ENCODE peak calls at places on chromosomes 2 and 18, in six cellular contexts. H is cardiac muscle cell; K is mammary epithelial cell; Z is CD4-positive, CD25-positive, alpha-beta regulatory T cell; B is naive thymus-derived CD4-positive, alpha-beta T cell; E is psoas muscle. I is an unnamed sample. For H3K9me3 and H3K4me1, the result is how much of the 10 kb centered on the place peaks cover.

GRCh38 chr2:205934443-205934842 is 151.5 kb downstream of the INO80D start:
- DNase-seq in H (peak), K (no peak), Z (no peak), B (no peak), E (no peak), I (no peak)

GRCh38 chr2:239581352-239581901 is 180.6 kb upstream of the HDAC4 start:
- DNase-seq in H (no peak), K (no peak), Z (no peak), B (no peak), E (peak), I (no peak)

GRCh38 chr2:55888941-55889340 is 34.6 kb downstream of the EFEMP1 start:
- DNase-seq in H (peak), K (no peak), Z (no peak), B (no peak), E (no peak), I (no peak)

GRCh38 chr2:237575869-237576862 is 9.8 kb downstream of the PRLH start:
- DNase-seq in H (no peak), K (no peak), Z (no peak), B (no peak), E (no peak), I (no peak)

GRCh38 chr2:113755690-113756063 is 765 bp downstream of the SLC35F5 start:
- DNase-seq in H (peak), K (peak), Z (no peak), B (no peak), E (no peak), I (no peak)

GRCh38 chr2:65186872-65187851 is 40.5 kb upstream of the ACTR2 start:
- DNase-seq in H (peak), K (peak), Z (peak), B (peak), E (peak), I (peak)

GRCh38 chr2:121638333-121638732 is 10.9 kb downstream of the CLASP1 start:
- DNase-seq in H (peak), K (peak), Z (no peak), B (no peak), E (no peak), I (no peak)

GRCh38 chr2:126571403-126571802 is 84.6 kb upstream of the GYPC start:
- DNase-seq in H (peak), K (no peak), Z (no peak), B (no peak), E (no peak), I (no peak)

GRCh38 chr2:174495365-174496012 is 8.7 kb upstream of the GPR155 start:
- DNase-seq in H (no peak), K (no peak), Z (no peak), B (no peak), E (no peak), I (no peak)

GRCh38 chr18:36298113-36298701 is 694 bp downstream of the FHOD3 start:
- DNase-seq in H (no peak), K (no peak), Z (no peak), B (no peak), E (peak), I (no peak)

GRCh38 chr2:127086800-127087737 is 19.9 kb downstream of the BIN1 start:
- DNase-seq in H (peak), K (no peak), Z (no peak), B (no peak), E (peak), I (no peak)

GRCh38 chr2:10372862-10373240 is 70.1 kb downstream of the HPCAL1 start:
- DNase-seq in H (no peak), K (no peak), Z (no peak), B (no peak), E (no peak), I (no peak)

GRCh38 chr18:10421859-10422258 is 32.6 kb upstream of the APCDD1 start:
- DNase-seq in H (peak), K (peak), Z (no peak), B (no peak), E (peak), I (no peak)

GRCh38 chr2:152743004-152743403 is 24.6 kb downstream of the ARL6IP6 start:
- DNase-seq in H (peak), K (peak), Z (no peak), B (no peak), E (no peak), I (no peak)

GRCh38 chr2:66985901-66986300 is 411.2 kb upstream of the ETAA1 start:
- DNase-seq in H (peak), K (no peak), Z (no peak), B (no peak), E (no peak), I (no peak)

GRCh38 chr2:218257390-218257981 is 3.3 kb upstream of the GPBAR1 start:
- DNase-seq in H (peak), K (no peak), Z (peak), B (peak), E (no peak), I (peak)

GRCh38 chr2:232981356-232981755 is 31.7 kb downstream of the NGEF start:
- DNase-seq in H (no peak), K (peak), Z (no peak), B (no peak), E (no peak), I (no peak)

GRCh38 chr2:216849987-216850386 is 9.9 kb downstream of the TNP1 start:
- DNase-seq in H (peak), K (peak), Z (no peak), B (no peak), E (peak), I (no peak)

GRCh38 chr18:13539050-13539449 is 187.3 kb downstream of the FAM210A start:
- DNase-seq in H (no peak), K (no peak), Z (no peak), B (no peak), E (no peak), I (peak)

GRCh38 chr18:8744038-8744437 is 38.7 kb downstream of the MTCL1 start:
- DNase-seq in H (no peak), K (no peak), Z (no peak), B (no peak), E (peak), I (no peak)

GRCh38 chr18:77103991-77104521 is 28.5 kb downstream of the MBP start:
- DNase-seq in H (peak), K (no peak), Z (no peak), B (no peak), E (peak), I (peak)

GRCh38 chr2:234254783-234255521 is 204.4 kb downstream of the SPP2 start:
- DNase-seq in H (no peak), K (peak), Z (no peak), B (no peak), E (no peak), I (no peak)

GRCh38 chr2:189022492-189022891 is 48.3 kb downstream of the COL3A1 start:
- DNase-seq in H (peak), K (no peak), Z (no peak), B (no peak), E (no peak), I (no peak)

GRCh38 chr2:33496150-33496549 is 19.7 kb downstream of the RASGRP3 start:
- DNase-seq in H (no peak), K (no peak), Z (no peak), B (no peak), E (no peak), I (no peak)

GRCh38 chr2:75619992-75620740 is 26.4 kb upstream of the MRPL19 start:
- DNase-seq in H (no peak), K (peak), Z (no peak), B (no peak), E (no peak), I (no peak)

GRCh38 chr2:62501794-62502500 is 4.0 kb downstream of the TMEM17 start:
- DNase-seq in H (peak), K (peak), Z (no peak), B (no peak), E (no peak), I (no peak)

GRCh38 chr18:11909597-11910026 is 1.5 kb upstream of the MPPE1 start:
- DNase-seq in H (peak), K (peak), Z (no peak), B (no peak), E (no peak), I (no peak)

GRCh38 chr2:97963880-97964279 is 31.9 kb downstream of the TMEM131 start:
- DNase-seq in H (peak), K (no peak), Z (no peak), B (no peak), E (no peak), I (no peak)

GRCh38 chr18:36850527-36851201 is 21.7 kb downstream of the KIAA1328 start:
- DNase-seq in H (peak), K (peak), Z (no peak), B (no peak), E (no peak), I (no peak)

GRCh38 chr2:66432801-66433694 is 1.9 kb upstream of the MEIS1 start:
- DNase-seq in H (peak), K (peak), Z (no peak), B (no peak), E (peak), I (peak)

GRCh38 chr2:27085670-27086089 is 892 bp upstream of the KHK start:
- DNase-seq in H (peak), K (peak), Z (no peak), B (no peak), E (peak), I (peak)

GRCh38 chr18:55334875-55335274 is 253.1 kb downstream of the TCF4 start:
- DNase-seq in H (no peak), K (no peak), Z (no peak), B (no peak), E (peak), I (no peak)

GRCh38 chr2:238954841-238955521 is 107.1 kb downstream of the TWIST2 start:
- DNase-seq in H (no peak), K (no peak), Z (no peak), B (no peak), E (no peak), I (no peak)

GRCh38 chr2:25825238-25825637 is 53.0 kb downstream of the ASXL2 start:
- DNase-seq in H (no peak), K (peak), Z (peak), B (no peak), E (no peak), I (peak)

GRCh38 chr18:79947054-79947755 is 4.2 kb downstream of the SLC66A2 start:
- DNase-seq in H (no peak), K (peak), Z (no peak), B (no peak), E (peak), I (no peak)

GRCh38 chr2:154032220-154032619 is 160.5 kb downstream of the GALNT13 start:
- DNase-seq in H (no peak), K (no peak), Z (no peak), B (no peak), E (no peak), I (no peak)

GRCh38 chr2:88074854-88075292 is 7.2 kb downstream of the SMYD1 start:
- DNase-seq in H (peak), K (peak), Z (no peak), B (no peak), E (no peak), I (no peak)

GRCh38 chr18:28045176-28045810 is 131.6 kb downstream of the CDH2 start:
- DNase-seq in H (peak), K (peak), Z (no peak), B (no peak), E (no peak), I (no peak)
- H3K4me3 ChIP-seq in H (no peak), K (no peak), Z (no peak), B (no peak), E (no peak), I (no peak)

GRCh38 chr2:95143838-95144237 is 15.8 kb downstream of the ZNF514 start:
- DNase-seq in H (no peak), K (no peak), Z (no peak), B (no peak), E (no peak), I (no peak)
- H3K9me3 ChIP-seq in H (under half), K (under half), Z (half or more), B (half or more), E (half or more), I (under half)

DNA sequence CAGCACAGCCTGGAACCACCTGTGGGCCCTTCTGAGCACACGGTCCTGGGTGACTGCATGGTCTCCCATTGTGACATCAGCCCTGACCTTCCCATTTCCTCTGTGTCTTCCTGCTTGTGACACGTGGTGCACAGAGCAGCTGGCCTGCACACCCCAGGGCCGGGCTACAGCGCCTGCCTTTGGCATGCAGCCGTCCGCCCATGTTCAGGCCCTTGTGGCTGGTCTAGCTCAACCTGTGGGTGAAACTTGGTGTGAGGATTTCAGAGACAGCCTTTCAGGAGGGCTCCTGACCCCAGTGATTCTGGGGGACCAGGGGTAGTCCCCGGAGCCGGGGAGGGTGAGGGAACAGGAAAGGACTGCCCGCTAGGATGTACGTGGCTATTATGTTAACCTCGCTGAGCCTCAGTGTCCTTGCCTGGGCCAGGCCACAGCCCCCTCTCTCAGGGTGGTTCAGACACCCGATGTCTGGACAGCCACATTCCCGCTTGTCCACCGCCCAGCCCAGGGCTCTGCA is 284.8 kb upstream of the HS6ST1 start:
- DNase-seq in H (no peak), K (no peak), Z (no peak), B (no peak), E (peak), I (no peak)
- H3K4me1 ChIP-seq in H (under half), K (under half), Z (under half), B (under half), E (under half), I (under half)

DNA sequence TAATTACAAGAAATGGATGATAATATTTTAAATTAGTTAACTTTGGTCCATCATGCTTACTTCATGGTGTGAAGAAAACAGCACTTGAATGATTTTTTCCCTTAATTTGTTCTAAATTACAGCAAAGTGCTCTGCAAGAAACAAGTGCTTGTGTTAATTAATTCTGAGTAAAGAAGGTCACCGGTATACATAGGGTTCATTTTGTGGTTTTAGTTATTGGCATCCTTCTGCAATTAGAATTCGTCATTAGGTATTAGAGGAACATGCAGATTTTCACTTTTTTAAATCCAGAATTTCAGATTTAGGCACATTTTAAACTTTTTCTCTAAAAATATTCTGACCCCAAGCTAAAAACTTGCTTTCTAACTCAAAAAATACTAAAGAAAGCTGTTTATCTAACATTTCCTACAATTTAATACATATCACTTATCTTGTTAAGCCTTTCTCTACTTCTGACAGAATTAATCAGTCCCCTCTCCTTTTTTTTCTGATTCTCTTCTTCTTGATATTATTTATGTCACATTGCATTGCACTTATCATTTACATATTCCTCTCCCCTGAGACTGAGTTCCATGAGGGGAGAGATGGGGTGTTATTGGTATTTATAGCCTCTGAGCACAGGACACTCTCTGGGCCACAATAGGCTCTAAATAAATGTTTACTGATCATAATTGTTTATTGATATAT is 129.2 kb downstream of the PLA2R1 start:
- DNase-seq in H (no peak), K (no peak), Z (no peak), B (no peak), E (no peak), I (no peak)
- H3K4me3 ChIP-seq in H (no peak), K (no peak), Z (no peak), B (no peak), E (no peak), I (no peak)

GRCh38 chr2:138621139-138621538 is 119.6 kb downstream of the SPOPL start:
- DNase-seq in H (no peak), K (no peak), Z (no peak), B (no peak), E (no peak), I (no peak)

GRCh38 chr2:138609446-138609845 is 107.9 kb downstream of the SPOPL start:
- DNase-seq in H (no peak), K (no peak), Z (no peak), B (no peak), E (no peak), I (no peak)

GRCh38 chr2:138610201-138610945 is 108.8 kb downstream of the SPOPL start:
- DNase-seq in H (no peak), K (no peak), Z (no peak), B (no peak), E (no peak), I (no peak)

GRCh38 chr2:138615257-138615656 is 113.7 kb downstream of the SPOPL start:
- DNase-seq in H (no peak), K (peak), Z (no peak), B (no peak), E (no peak), I (no peak)
- H3K9me3 ChIP-seq in H (under half), K (under half), Z (under half), B (under half), E (under half), I (under half)

DNA sequence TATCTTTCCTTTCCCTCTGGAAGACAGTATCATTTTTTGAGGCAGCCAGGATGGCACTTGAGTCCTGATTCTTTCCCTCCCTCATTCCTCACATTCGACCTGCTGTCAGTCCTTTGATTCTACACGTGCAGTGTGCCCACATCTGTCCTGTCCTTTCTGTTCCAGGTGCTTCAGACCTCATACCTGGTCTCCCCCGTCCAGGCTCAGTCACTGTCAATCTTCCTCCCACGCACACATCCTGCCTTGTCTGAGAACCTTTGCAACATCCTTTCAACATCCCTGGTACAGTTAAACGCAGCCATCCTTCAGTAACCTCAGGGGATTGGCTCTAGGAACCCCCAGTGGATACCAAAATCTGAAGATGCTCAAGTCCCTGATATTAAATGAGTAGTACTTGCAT is 10.1 kb downstream of the BCL2 start:
- DNase-seq in H (no peak), K (no peak), Z (no peak), B (no peak), E (no peak), I (no peak)
- H3K4me1 ChIP-seq in H (under half), K (under half), Z (half or more), B (under half), E (under half), I (half or more)